ENCODE peak calls at places on chromosomes 7 and 10, in ten cellular contexts. X is GM23338, Z is brain microvascular endothelial cell, P is prostate gland, G is A673, N is astrocyte, A is AG04450, H is tibial nerve, Q is MM.1S, J is ascending aorta. D is an unnamed sample.
A peak's percentile ranks its signal among the peaks of the same experiment; 100 is the strongest.

GRCh38 chr10:69644658-69645295 is 14.7 kb downstream of the FAM241B start:
- DNase-seq in X (peak; percentile 83), Z (peak; percentile 48), P (peak; percentile 45), G (peak; percentile 77), N (peak; percentile 16), A (peak; percentile 20), H (peak; percentile 44), Q (no peak), J (peak; percentile 75), D (no peak)

GRCh38 chr10:133465950-133466474 is 12.3 kb downstream of the SCART1 start:
- DNase-seq in X (no peak), Z (no peak), P (no peak), G (no peak), N (no peak), A (no peak), H (peak; percentile 0), Q (no peak), J (no peak), D (no peak)

GRCh38 chr7:572668-573495 is 53.2 kb upstream of the PDGFA start:
- DNase-seq in X (peak; percentile 70), Z (no peak), P (no peak), G (no peak), N (no peak), A (no peak), H (no peak), Q (no peak), J (no peak), D (no peak)

GRCh38 chr7:159157714-159158113 is 13.0 kb upstream of the VIPR2 start:
- DNase-seq in X (no peak), Z (no peak), P (no peak), G (no peak), N (no peak), A (no peak), H (no peak), Q (no peak), J (no peak), D (no peak)

GRCh38 chr7:1858435-1859265 is 188.6 kb downstream of the ELFN1 start:
- DNase-seq in X (no peak), Z (no peak), P (no peak), G (no peak), N (no peak), A (no peak), H (no peak), Q (no peak), J (no peak), D (no peak)

GRCh38 chr10:92486637-92487036 is 87.3 kb downstream of the IDE start:
- DNase-seq in X (no peak), Z (peak; percentile 1), P (no peak), G (no peak), N (peak; percentile 27), A (no peak), H (no peak), Q (no peak), J (no peak), D (no peak)

GRCh38 chr10:4763960-4764428 is 62.0 kb upstream of the AKR1E2 start:
- DNase-seq in X (no peak), Z (no peak), P (no peak), G (no peak), N (peak; percentile 88), A (peak; percentile 44), H (no peak), Q (no peak), J (no peak), D (peak; percentile 80)

GRCh38 chr7:84848219-84848973 is 338.5 kb downstream of the SEMA3D start:
- DNase-seq in X (no peak), Z (no peak), P (no peak), G (no peak), N (no peak), A (no peak), H (no peak), Q (no peak), J (no peak), D (no peak)

DNA sequence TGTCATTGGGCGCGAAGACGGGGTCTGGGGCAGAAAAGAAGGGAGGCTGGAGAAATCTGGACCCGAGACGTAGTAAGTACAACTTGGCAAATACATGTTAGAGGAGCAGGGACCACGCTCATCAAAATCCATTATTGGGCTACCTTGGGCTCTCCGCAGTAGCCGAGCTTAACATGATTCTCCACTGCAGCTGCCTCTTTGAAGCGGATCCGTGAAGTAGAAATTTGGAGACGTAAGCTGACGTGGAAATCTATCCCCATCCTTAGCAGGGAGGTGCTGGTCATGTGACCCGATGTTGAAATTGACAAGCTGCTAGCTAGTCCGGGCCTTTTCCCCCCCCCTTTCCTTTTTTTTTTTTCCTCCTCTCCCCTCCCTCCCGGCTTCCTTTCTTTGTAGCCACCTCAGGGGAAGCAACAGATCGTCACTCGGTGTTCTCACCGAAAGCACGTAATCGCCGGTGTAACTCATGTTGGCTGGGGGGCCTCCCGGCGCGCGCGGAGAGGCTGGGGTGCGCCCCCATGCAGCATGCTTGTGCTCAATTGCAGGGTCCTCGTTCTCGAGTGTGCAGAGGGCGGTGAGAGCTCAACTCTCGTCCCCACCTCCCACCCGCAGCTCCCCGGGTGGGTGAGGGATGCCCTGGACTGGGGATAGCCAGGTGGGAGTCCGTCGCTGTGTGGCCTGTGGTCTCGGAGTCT is at the start of gene HOXA11:
- DNase-seq in X (no peak), Z (no peak), P (peak; percentile 96), G (no peak), N (no peak), A (no peak), H (peak; percentile 85), Q (no peak), J (peak; percentile 59), D (no peak)
- H3K27me3 ChIP-seq in X (peaks cover 100% of the 10 kb centered on the region), Z (peaks cover 94% of the 10 kb centered on the region), P (no peaks in the 10 kb centered on the region), G (peaks cover 99% of the 10 kb centered on the region), N (peaks cover 97% of the 10 kb centered on the region), A (peaks cover 95% of the 10 kb centered on the region), H (no peaks in the 10 kb centered on the region), Q (peaks cover 84% of the 10 kb centered on the region), J (peaks cover 46% of the 10 kb centered on the region), D (peaks cover 93% of the 10 kb centered on the region)

GRCh38 chr7:102094311-102094710 is 192.4 kb upstream of the SH2B2 start:
- DNase-seq in X (no peak), Z (no peak), P (no peak), G (no peak), N (no peak), A (no peak), H (no peak), Q (no peak), J (no peak), D (no peak)

GRCh38 chr7:102098986-102099385 is 187.7 kb upstream of the SH2B2 start:
- DNase-seq in X (no peak), Z (no peak), P (no peak), G (no peak), N (no peak), A (no peak), H (no peak), Q (no peak), J (no peak), D (no peak)

GRCh38 chr7:102095933-102096332 is 190.7 kb upstream of the SH2B2 start:
- DNase-seq in X (no peak), Z (no peak), P (no peak), G (no peak), N (no peak), A (no peak), H (no peak), Q (no peak), J (no peak), D (no peak)

GRCh38 chr7:102097601-102098161 is 189.0 kb upstream of the SH2B2 start:
- DNase-seq in X (no peak), Z (no peak), P (no peak), G (no peak), N (no peak), A (no peak), H (no peak), Q (no peak), J (no peak), D (no peak)

GRCh38 chr7:102096706-102097427 is 189.8 kb upstream of the SH2B2 start:
- DNase-seq in X (no peak), Z (no peak), P (no peak), G (no peak), N (no peak), A (no peak), H (no peak), Q (no peak), J (no peak), D (no peak)
- H3K27ac ChIP-seq in X (peak overlapping the region; percentile 66), Z (no peak overlapping the region), P (no peak overlapping the region), G (no peak overlapping the region), N (no peak overlapping the region), A (no peak overlapping the region), H (peak overlapping the region; percentile 59), Q (no peak overlapping the region), J (no peak overlapping the region), D (no peak overlapping the region)

DNA sequence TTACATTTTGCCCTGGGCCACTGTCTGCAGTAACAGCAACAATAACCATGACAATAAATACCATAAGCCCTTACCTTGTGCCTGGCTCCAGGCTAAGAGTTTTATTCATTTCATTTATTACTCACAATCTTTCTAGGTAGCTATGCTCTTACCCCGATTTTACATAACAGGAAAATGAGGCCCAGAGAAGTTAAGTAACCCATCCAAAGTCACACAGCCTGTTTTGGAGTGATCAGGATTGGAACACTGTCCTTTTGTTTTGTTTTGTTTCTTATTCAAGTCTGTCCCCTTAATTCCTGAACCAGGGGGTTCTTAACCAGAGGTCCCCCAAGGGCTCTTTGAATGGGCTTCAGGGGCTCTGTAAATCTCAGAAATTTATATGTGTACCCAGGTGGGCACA is 4.2 kb upstream of the LBX1 start:
- DNase-seq in X (no peak), Z (no peak), P (no peak), G (no peak), N (no peak), A (no peak), H (no peak), Q (no peak), J (no peak), D (no peak)
- H3K27me3 ChIP-seq in X (peaks cover 100% of the 10 kb centered on the region), Z (peaks cover 97% of the 10 kb centered on the region), P (peaks cover 84% of the 10 kb centered on the region), G (peaks cover 98% of the 10 kb centered on the region), N (peaks cover 93% of the 10 kb centered on the region), A (peaks cover 92% of the 10 kb centered on the region), H (peaks cover 7% of the 10 kb centered on the region), Q (peaks cover 81% of the 10 kb centered on the region), J (peaks cover 50% of the 10 kb centered on the region), D (peaks cover 100% of the 10 kb centered on the region)

DNA sequence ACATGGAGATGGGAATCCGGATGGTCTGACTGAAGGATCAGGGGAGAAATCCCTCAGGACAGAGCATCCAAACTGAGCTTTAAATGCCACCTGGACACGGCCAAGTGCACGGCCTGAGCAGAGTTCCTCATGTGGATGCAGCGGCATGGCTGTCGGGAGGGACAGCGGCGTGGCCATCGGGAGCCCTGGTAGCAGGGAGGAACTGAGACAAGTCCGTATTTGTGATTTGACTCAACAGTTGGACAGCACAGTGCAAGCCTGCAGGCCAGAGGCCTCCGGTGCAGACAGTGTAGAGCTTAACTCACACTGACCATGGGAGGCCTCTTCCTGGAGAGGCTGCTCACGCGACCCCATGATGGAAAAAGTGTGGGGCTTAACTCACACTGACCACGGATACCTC is 207.4 kb downstream of the DIP2C start:
- DNase-seq in X (no peak), Z (no peak), P (no peak), G (no peak), N (no peak), A (no peak), H (no peak), Q (no peak), J (no peak), D (no peak)
- H3K27ac ChIP-seq in X (no peak overlapping the region), Z (no peak overlapping the region), P (no peak overlapping the region), G (no peak overlapping the region), N (no peak overlapping the region), A (no peak overlapping the region), H (no peak overlapping the region), Q (no peak overlapping the region), J (no peak overlapping the region), D (no peak overlapping the region)

D was measured in foreskin keratinocyte.